ENCODE peak calls at places on chromosomes 16 and 17, in five cellular contexts. A is Kasumi-1, D is T-helper 2 cell, E is T-cell, H is hypothalamus. V is an unnamed sample.

GRCh38 chr17:4806770-4807533 is at the start of gene PLD2:
- DNase-seq in A (peak), D (peak), E (peak), H (peak), V (no peak)

GRCh38 chr16:7355758-7356157 is 23.1 kb downstream of the RBFOX1 start:
- DNase-seq in A (no peak), D (no peak), E (no peak), H (no peak), V (no peak)

GRCh38 chr17:1947743-1948516 is 77.2 kb downstream of the RTN4RL1 start:
- DNase-seq in A (no peak), D (no peak), E (no peak), H (no peak), V (no peak)

GRCh38 chr16:47978491-47979490 is 177.0 kb downstream of the ABCC12 start:
- DNase-seq in A (no peak), D (no peak), E (no peak), H (no peak), V (no peak)

GRCh38 chr17:60445144-60445543 is 22.9 kb downstream of the CHCT1 start:
- DNase-seq in A (no peak), D (no peak), E (no peak), H (no peak), V (no peak)

GRCh38 chr17:80030730-80031410 is 4.8 kb downstream of the TBC1D16 start:
- DNase-seq in A (no peak), D (no peak), E (no peak), H (no peak), V (no peak)

GRCh38 chr17:64262422-64263260 is at the start of gene TEX2:
- DNase-seq in A (peak), D (peak), E (peak), H (peak), V (no peak)

GRCh38 chr17:9016941-9017552 is 4.3 kb upstream of the NTN1 start:
- DNase-seq in A (peak), D (no peak), E (no peak), H (no peak), V (no peak)

GRCh38 chr16:72856797-72857196 is 191.1 kb downstream of the ZFHX3 start:
- DNase-seq in A (peak), D (peak), E (no peak), H (no peak), V (no peak)

GRCh38 chr17:31295489-31295871 is 1.6 kb downstream of the OMG start:
- DNase-seq in A (no peak), D (no peak), E (no peak), H (no peak), V (no peak)

GRCh38 chr17:10724546-10725195 is 5.2 kb downstream of the TMEM220 start:
- DNase-seq in A (no peak), D (no peak), E (no peak), H (no peak), V (no peak)

GRCh38 chr17:69818467-69818866 is 256.6 kb upstream of the KCNJ16 start:
- DNase-seq in A (no peak), D (no peak), E (no peak), H (no peak), V (no peak)

GRCh38 chr16:59412275-59412841 is 678.2 kb upstream of the GOT2 start:
- DNase-seq in A (peak), D (no peak), E (no peak), H (no peak), V (no peak)

GRCh38 chr16:69089091-69089912 is 16.2 kb upstream of the HAS3 start:
- DNase-seq in A (no peak), D (peak), E (no peak), H (peak), V (peak)

GRCh38 chr17:55572599-55572998 is 61.3 kb upstream of the SMIM36 start:
- DNase-seq in A (no peak), D (no peak), E (no peak), H (no peak), V (no peak)

GRCh38 chr17:3888343-3889171 is 4.3 kb downstream of the CAMKK1 start:
- DNase-seq in A (no peak), D (no peak), E (no peak), H (no peak), V (no peak)

GRCh38 chr16:72442381-72443158 is 270.6 kb upstream of the PMFBP1 start:
- DNase-seq in A (peak), D (no peak), E (no peak), H (no peak), V (no peak)

GRCh38 chr17:50312311-50312710 is 33.6 kb upstream of the XYLT2 start:
- DNase-seq in A (no peak), D (no peak), E (no peak), H (no peak), V (no peak)

GRCh38 chr17:76791053-76791980 is 53.4 kb downstream of the MFSD11 start:
- DNase-seq in A (peak), D (peak), E (no peak), H (no peak), V (peak)

GRCh38 chr17:75153854-75154194 is 488 bp downstream of the JPT1 start:
- DNase-seq in A (no peak), D (no peak), E (no peak), H (no peak), V (no peak)